ENCODE peak calls at places on chromosomes 2 and 18, in eight cellular contexts. One of them, this sample, is unnamed.

GRCh38 chr2:12110074-12110473 is 363.6 kb downstream of the LPIN1 start:
- DNase-seq in IMR-90: peak
- DNase-seq in sigmoid colon: no peak
- DNase-seq in suprapubic skin: no peak
- DNase-seq in breast epithelium: no peak
- DNase-seq in heart left ventricle: no peak
- DNase-seq in ovary: no peak
- DNase-seq in transverse colon: no peak
- DNase-seq in this sample: no peak

GRCh38 chr2:86625096-86625495 is 1.4 kb upstream of the RNF103 start:
- DNase-seq in IMR-90: no peak
- DNase-seq in sigmoid colon: no peak
- DNase-seq in suprapubic skin: no peak
- DNase-seq in breast epithelium: no peak
- DNase-seq in heart left ventricle: no peak
- DNase-seq in ovary: no peak
- DNase-seq in transverse colon: no peak
- DNase-seq in this sample: no peak

GRCh38 chr18:50138181-50139064 is 56.5 kb downstream of the MYO5B start:
- DNase-seq in IMR-90: no peak
- DNase-seq in sigmoid colon: no peak
- DNase-seq in suprapubic skin: no peak
- DNase-seq in breast epithelium: no peak
- DNase-seq in heart left ventricle: no peak
- DNase-seq in ovary: no peak
- DNase-seq in transverse colon: no peak
- DNase-seq in this sample: no peak

GRCh38 chr18:35095983-35096676 is 54.9 kb downstream of the MAPRE2 start:
- DNase-seq in IMR-90: peak
- DNase-seq in sigmoid colon: no peak
- DNase-seq in suprapubic skin: no peak
- DNase-seq in breast epithelium: no peak
- DNase-seq in heart left ventricle: no peak
- DNase-seq in ovary: no peak
- DNase-seq in transverse colon: no peak
- DNase-seq in this sample: no peak

GRCh38 chr2:28047698-28048097 is 157.2 kb downstream of the BABAM2 start:
- DNase-seq in IMR-90: peak
- DNase-seq in sigmoid colon: no peak
- DNase-seq in suprapubic skin: no peak
- DNase-seq in breast epithelium: no peak
- DNase-seq in heart left ventricle: no peak
- DNase-seq in ovary: no peak
- DNase-seq in transverse colon: no peak
- DNase-seq in this sample: no peak

GRCh38 chr18:23838233-23838632 is 149.0 kb downstream of the LAMA3 start:
- DNase-seq in IMR-90: no peak
- DNase-seq in sigmoid colon: no peak
- DNase-seq in suprapubic skin: no peak
- DNase-seq in breast epithelium: no peak
- DNase-seq in heart left ventricle: no peak
- DNase-seq in ovary: no peak
- DNase-seq in transverse colon: no peak
- DNase-seq in this sample: no peak

GRCh38 chr2:46787315-46787714 is 128.3 kb downstream of the MCFD2 start:
- DNase-seq in IMR-90: no peak
- DNase-seq in sigmoid colon: no peak
- DNase-seq in suprapubic skin: no peak
- DNase-seq in breast epithelium: no peak
- DNase-seq in heart left ventricle: no peak
- DNase-seq in ovary: no peak
- DNase-seq in transverse colon: no peak
- DNase-seq in this sample: no peak

GRCh38 chr2:174325932-174326879 is 8.5 kb upstream of the SP9 start:
- DNase-seq in IMR-90: peak
- DNase-seq in sigmoid colon: no peak
- DNase-seq in suprapubic skin: peak
- DNase-seq in breast epithelium: no peak
- DNase-seq in heart left ventricle: no peak
- DNase-seq in ovary: peak
- DNase-seq in transverse colon: peak
- DNase-seq in this sample: no peak

GRCh38 chr2:158618859-158619490 is 162.2 kb downstream of the PKP4 start:
- DNase-seq in IMR-90: peak
- DNase-seq in sigmoid colon: no peak
- DNase-seq in suprapubic skin: no peak
- DNase-seq in breast epithelium: no peak
- DNase-seq in heart left ventricle: no peak
- DNase-seq in ovary: no peak
- DNase-seq in transverse colon: no peak
- DNase-seq in this sample: no peak

GRCh38 chr2:124254621-124255020 is 229.5 kb downstream of the CNTNAP5 start:
- DNase-seq in IMR-90: peak
- DNase-seq in sigmoid colon: no peak
- DNase-seq in suprapubic skin: no peak
- DNase-seq in breast epithelium: no peak
- DNase-seq in heart left ventricle: no peak
- DNase-seq in ovary: no peak
- DNase-seq in transverse colon: no peak
- DNase-seq in this sample: no peak

GRCh38 chr18:7452331-7452730 is 114.8 kb upstream of the PTPRM start:
- DNase-seq in IMR-90: peak
- DNase-seq in sigmoid colon: no peak
- DNase-seq in suprapubic skin: no peak
- DNase-seq in breast epithelium: no peak
- DNase-seq in heart left ventricle: no peak
- DNase-seq in ovary: no peak
- DNase-seq in transverse colon: no peak
- DNase-seq in this sample: no peak

GRCh38 chr2:218244204-218244603 is 16.6 kb upstream of the GPBAR1 start:
- DNase-seq in IMR-90: no peak
- DNase-seq in sigmoid colon: no peak
- DNase-seq in suprapubic skin: no peak
- DNase-seq in breast epithelium: no peak
- DNase-seq in heart left ventricle: no peak
- DNase-seq in ovary: no peak
- DNase-seq in transverse colon: no peak
- DNase-seq in this sample: no peak
- TF ChIP-seq POLR2A in IMR-90: no peak
- TF ChIP-seq POLR2A in sigmoid colon: no peak
- TF ChIP-seq POLR2A in suprapubic skin: no peak
- TF ChIP-seq POLR2A in breast epithelium: no peak
- TF ChIP-seq POLR2A in heart left ventricle: no peak
- TF ChIP-seq POLR2A in ovary: no peak
- TF ChIP-seq POLR2A in transverse colon: no peak
- TF ChIP-seq POLR2A in this sample: no peak

DNA sequence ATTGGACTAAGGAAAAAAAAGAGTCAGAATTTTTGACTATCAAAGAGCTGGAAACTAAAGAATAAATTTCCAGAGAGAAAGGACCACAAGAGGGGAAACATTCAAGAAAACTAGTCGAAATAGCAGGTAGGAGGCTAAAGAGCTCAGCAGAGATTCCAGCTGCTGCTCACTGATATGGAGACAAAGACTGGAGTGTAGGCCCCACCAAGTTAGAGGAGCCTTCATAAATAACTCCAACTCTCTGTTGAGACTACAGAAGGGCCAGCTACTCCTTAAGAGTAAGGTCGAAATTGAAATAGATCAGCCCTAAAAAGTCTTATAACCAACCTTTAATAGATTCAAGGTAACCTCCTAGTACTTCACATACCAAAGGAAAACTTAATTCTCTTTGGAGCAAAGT is 31.1 kb downstream of the SS18 start:
- DNase-seq in IMR-90: no peak
- DNase-seq in sigmoid colon: no peak
- DNase-seq in suprapubic skin: no peak
- DNase-seq in breast epithelium: no peak
- DNase-seq in heart left ventricle: no peak
- DNase-seq in ovary: no peak
- DNase-seq in transverse colon: no peak
- DNase-seq in this sample: no peak
- H3K27ac ChIP-seq in IMR-90: no peak
- H3K27ac ChIP-seq in sigmoid colon: no peak
- H3K27ac ChIP-seq in suprapubic skin: no peak
- H3K27ac ChIP-seq in breast epithelium: no peak
- H3K27ac ChIP-seq in heart left ventricle: no peak
- H3K27ac ChIP-seq in ovary: no peak
- H3K27ac ChIP-seq in transverse colon: no peak
- H3K27ac ChIP-seq in this sample: no peak

GRCh38 chr2:21035974-21036707 is 7.7 kb downstream of the APOB start:
- DNase-seq in IMR-90: no peak
- DNase-seq in sigmoid colon: no peak
- DNase-seq in suprapubic skin: no peak
- DNase-seq in breast epithelium: no peak
- DNase-seq in heart left ventricle: no peak
- DNase-seq in ovary: no peak
- DNase-seq in transverse colon: no peak
- DNase-seq in this sample: no peak

GRCh38 chr2:21036708-21037670 is 6.9 kb downstream of the APOB start:
- DNase-seq in IMR-90: no peak
- DNase-seq in sigmoid colon: no peak
- DNase-seq in suprapubic skin: no peak
- DNase-seq in breast epithelium: no peak
- DNase-seq in heart left ventricle: no peak
- DNase-seq in ovary: no peak
- DNase-seq in transverse colon: no peak
- DNase-seq in this sample: no peak

GRCh38 chr2:21039080-21039556 is 4.8 kb downstream of the APOB start:
- DNase-seq in IMR-90: no peak
- DNase-seq in sigmoid colon: no peak
- DNase-seq in suprapubic skin: no peak
- DNase-seq in breast epithelium: no peak
- DNase-seq in heart left ventricle: no peak
- DNase-seq in ovary: no peak
- DNase-seq in transverse colon: no peak
- DNase-seq in this sample: no peak

GRCh38 chr2:21038403-21039073 is 5.3 kb downstream of the APOB start:
- DNase-seq in IMR-90: no peak
- DNase-seq in sigmoid colon: no peak
- DNase-seq in suprapubic skin: no peak
- DNase-seq in breast epithelium: no peak
- DNase-seq in heart left ventricle: no peak
- DNase-seq in ovary: no peak
- DNase-seq in transverse colon: no peak
- DNase-seq in this sample: no peak

DNA sequence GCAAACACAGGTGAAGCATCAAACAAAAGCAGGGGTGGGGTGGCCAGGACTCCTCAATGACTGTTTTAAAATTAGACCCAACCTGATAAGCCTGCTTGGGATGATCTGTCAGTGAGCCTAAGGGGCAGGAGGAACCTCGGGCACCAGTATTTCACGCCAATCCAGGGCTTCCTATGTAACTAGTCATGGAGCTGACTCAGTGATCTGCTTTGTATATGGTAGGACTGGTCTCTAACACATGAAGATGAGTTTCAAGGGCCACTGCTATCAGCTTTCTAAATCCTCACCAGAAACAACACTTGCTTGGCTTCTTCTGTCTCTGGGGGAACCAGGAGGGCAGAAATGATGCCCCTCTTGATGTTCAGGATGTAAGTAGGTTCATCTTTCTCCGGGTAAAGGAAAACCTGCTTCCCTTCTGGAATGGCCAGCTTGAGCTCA is 6.2 kb downstream of the APOB start:
- DNase-seq in IMR-90: no peak
- DNase-seq in sigmoid colon: no peak
- DNase-seq in suprapubic skin: no peak
- DNase-seq in breast epithelium: no peak
- DNase-seq in heart left ventricle: no peak
- DNase-seq in ovary: no peak
- DNase-seq in transverse colon: no peak
- DNase-seq in this sample: no peak
- TF ChIP-seq POLR2A in IMR-90: no peak
- TF ChIP-seq POLR2A in sigmoid colon: no peak
- TF ChIP-seq POLR2A in suprapubic skin: no peak
- TF ChIP-seq POLR2A in breast epithelium: no peak
- TF ChIP-seq POLR2A in heart left ventricle: no peak
- TF ChIP-seq POLR2A in ovary: no peak
- TF ChIP-seq POLR2A in transverse colon: no peak
- TF ChIP-seq POLR2A in this sample: no peak

GRCh38 chr2:223894968-223895367 is 50.2 kb downstream of the WDFY1 start:
- DNase-seq in IMR-90: no peak
- DNase-seq in sigmoid colon: no peak
- DNase-seq in suprapubic skin: no peak
- DNase-seq in breast epithelium: no peak
- DNase-seq in heart left ventricle: no peak
- DNase-seq in ovary: no peak
- DNase-seq in transverse colon: no peak
- DNase-seq in this sample: no peak

GRCh38 chr2:223896751-223897320 is 48.3 kb downstream of the WDFY1 start:
- DNase-seq in IMR-90: peak
- DNase-seq in sigmoid colon: no peak
- DNase-seq in suprapubic skin: peak
- DNase-seq in breast epithelium: no peak
- DNase-seq in heart left ventricle: no peak
- DNase-seq in ovary: no peak
- DNase-seq in transverse colon: no peak
- DNase-seq in this sample: no peak

GRCh38 chr2:223889133-223889769 is 51.9 kb upstream of the AP1S3 start:
- DNase-seq in IMR-90: no peak
- DNase-seq in sigmoid colon: no peak
- DNase-seq in suprapubic skin: no peak
- DNase-seq in breast epithelium: no peak
- DNase-seq in heart left ventricle: no peak
- DNase-seq in ovary: no peak
- DNase-seq in transverse colon: no peak
- DNase-seq in this sample: no peak

GRCh38 chr2:223897669-223898314 is 47.3 kb downstream of the WDFY1 start:
- DNase-seq in IMR-90: no peak
- DNase-seq in sigmoid colon: no peak
- DNase-seq in suprapubic skin: no peak
- DNase-seq in breast epithelium: no peak
- DNase-seq in heart left ventricle: no peak
- DNase-seq in ovary: no peak
- DNase-seq in transverse colon: no peak
- DNase-seq in this sample: no peak

DNA sequence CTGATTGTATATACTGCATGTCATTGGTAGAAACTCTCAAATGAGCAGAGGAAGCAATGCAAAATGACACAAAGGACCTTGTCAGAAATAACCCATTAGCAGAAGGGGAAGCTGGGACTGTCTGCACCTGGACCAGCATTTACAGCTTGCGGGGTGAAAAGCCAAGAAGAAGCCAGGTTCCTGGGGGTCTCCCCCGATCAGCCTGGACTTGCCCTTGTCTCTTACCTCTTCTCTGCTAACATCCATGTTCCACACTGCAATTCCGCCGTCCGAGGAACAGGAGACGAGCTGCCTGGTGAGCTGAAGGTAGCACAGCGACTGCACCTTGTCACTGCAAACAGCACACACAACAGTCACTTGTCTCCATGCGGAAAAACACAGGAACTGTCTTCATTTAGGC is 51.1 kb downstream of the WDFY1 start:
- DNase-seq in IMR-90: no peak
- DNase-seq in sigmoid colon: no peak
- DNase-seq in suprapubic skin: no peak
- DNase-seq in breast epithelium: no peak
- DNase-seq in heart left ventricle: no peak
- DNase-seq in ovary: no peak
- DNase-seq in transverse colon: no peak
- DNase-seq in this sample: no peak
- H3K27ac ChIP-seq in IMR-90: no peak
- H3K27ac ChIP-seq in sigmoid colon: no peak
- H3K27ac ChIP-seq in suprapubic skin: no peak
- H3K27ac ChIP-seq in breast epithelium: no peak
- H3K27ac ChIP-seq in heart left ventricle: no peak
- H3K27ac ChIP-seq in ovary: no peak
- H3K27ac ChIP-seq in transverse colon: no peak
- H3K27ac ChIP-seq in this sample: no peak

GRCh38 chr2:173240083-173240482 is 114.6 kb upstream of the CDCA7 start:
- DNase-seq in IMR-90: no peak
- DNase-seq in sigmoid colon: no peak
- DNase-seq in suprapubic skin: no peak
- DNase-seq in breast epithelium: no peak
- DNase-seq in heart left ventricle: no peak
- DNase-seq in ovary: no peak
- DNase-seq in transverse colon: no peak
- DNase-seq in this sample: no peak
- TF ChIP-seq POLR2A in IMR-90: no peak
- TF ChIP-seq POLR2A in sigmoid colon: no peak
- TF ChIP-seq POLR2A in suprapubic skin: no peak
- TF ChIP-seq POLR2A in breast epithelium: no peak
- TF ChIP-seq POLR2A in heart left ventricle: no peak
- TF ChIP-seq POLR2A in ovary: no peak
- TF ChIP-seq POLR2A in transverse colon: no peak
- TF ChIP-seq POLR2A in this sample: no peak

This sample was measured in tibial nerve.